ENCODE peak calls at places on chromosomes 16 and 17, in seven cellular contexts. G, K, O, Q, Z, Y and S are unnamed samples.

GRCh38 chr17:13182450-13182849 is 164.6 kb upstream of the ELAC2 start:
- DNase-seq in G (no peak), K (no peak), O (no peak), Q (no peak), Z (no peak), Y (no peak), S (no peak)

GRCh38 chr17:41529491-41529915 is 1.4 kb upstream of the KRT19 start:
- DNase-seq in G (peak), K (no peak), O (no peak), Q (no peak), Z (no peak), Y (no peak), S (no peak)

GRCh38 chr17:5715478-5715877 is 131.2 kb upstream of the NLRP1 start:
- DNase-seq in G (no peak), K (no peak), O (no peak), Q (no peak), Z (no peak), Y (no peak), S (no peak)

GRCh38 chr16:12159028-12159427 is 182.5 kb downstream of the SNX29 start:
- DNase-seq in G (no peak), K (no peak), O (no peak), Q (no peak), Z (no peak), Y (no peak), S (no peak)

GRCh38 chr17:17613708-17614114 is 22.2 kb upstream of the PEMT start:
- DNase-seq in G (peak), K (peak), O (peak), Q (no peak), Z (no peak), Y (peak), S (peak)

GRCh38 chr17:3659541-3660111 is 8.8 kb downstream of the TAX1BP3 start:
- DNase-seq in G (no peak), K (no peak), O (no peak), Q (peak), Z (no peak), Y (no peak), S (no peak)

GRCh38 chr17:11899494-11899893 is 97.8 kb downstream of the ZNF18 start:
- DNase-seq in G (peak), K (no peak), O (no peak), Q (no peak), Z (no peak), Y (no peak), S (no peak)

GRCh38 chr16:20851601-20852000 is 45.3 kb downstream of the REXO5 start:
- DNase-seq in G (no peak), K (no peak), O (no peak), Q (peak), Z (no peak), Y (no peak), S (no peak)

GRCh38 chr16:50842013-50842505 is 100.2 kb downstream of the CYLD start:
- DNase-seq in G (no peak), K (no peak), O (no peak), Q (no peak), Z (no peak), Y (no peak), S (no peak)

GRCh38 chr16:69917739-69918138 is 33.4 kb upstream of the CLEC18A start:
- DNase-seq in G (no peak), K (no peak), O (no peak), Q (no peak), Z (no peak), Y (no peak), S (no peak)

GRCh38 chr17:48841395-48841831 is 10.6 kb downstream of the CALCOCO2 start:
- DNase-seq in G (no peak), K (peak), O (no peak), Q (no peak), Z (no peak), Y (peak), S (no peak)

GRCh38 chr16:85187002-85187401 is 74.7 kb upstream of the CIBAR2 start:
- DNase-seq in G (no peak), K (no peak), O (no peak), Q (peak), Z (no peak), Y (no peak), S (no peak)

GRCh38 chr17:65730711-65731169 is 169.3 kb upstream of the AXIN2 start:
- DNase-seq in G (no peak), K (no peak), O (no peak), Q (no peak), Z (no peak), Y (no peak), S (no peak)

GRCh38 chr17:31680126-31680525 is 178.9 kb downstream of the COPRS start:
- DNase-seq in G (no peak), K (no peak), O (no peak), Q (no peak), Z (no peak), Y (no peak), S (peak)

GRCh38 chr16:20610192-20610891 is 34.2 kb upstream of the ACSM2B start:
- DNase-seq in G (no peak), K (no peak), O (no peak), Q (no peak), Z (no peak), Y (no peak), S (no peak)

GRCh38 chr17:83062011-83062817 is 17.2 kb upstream of the METRNL start:
- DNase-seq in G (peak), K (no peak), O (no peak), Q (no peak), Z (peak), Y (no peak), S (peak)

GRCh38 chr17:55161935-55162555 is 102.7 kb upstream of the HLF start:
- DNase-seq in G (no peak), K (no peak), O (no peak), Q (no peak), Z (no peak), Y (no peak), S (no peak)

GRCh38 chr16:88735121-88735520 is 28.8 kb downstream of the CTU2 start:
- DNase-seq in G (no peak), K (no peak), O (no peak), Q (no peak), Z (no peak), Y (no peak), S (no peak)

GRCh38 chr16:49467540-49468372 is 94.2 kb downstream of the C16orf78 start:
- DNase-seq in G (no peak), K (no peak), O (peak), Q (no peak), Z (peak), Y (no peak), S (no peak)

GRCh38 chr17:47905221-47905733 is 9.2 kb downstream of the SP2 start:
- DNase-seq in G (no peak), K (no peak), O (no peak), Q (peak), Z (no peak), Y (no peak), S (no peak)

GRCh38 chr17:32445075-32445427 is 741 bp downstream of the PSMD11 start:
- DNase-seq in G (no peak), K (no peak), O (peak), Q (no peak), Z (no peak), Y (peak), S (peak)

GRCh38 chr16:58393138-58393504 is 850 bp downstream of the GINS3 start:
- DNase-seq in G (peak), K (no peak), O (no peak), Q (no peak), Z (no peak), Y (peak), S (no peak)

GRCh38 chr17:48215583-48216139 is 108.1 kb downstream of the SNX11 start:
- DNase-seq in G (peak), K (no peak), O (peak), Q (no peak), Z (no peak), Y (peak), S (no peak)

GRCh38 chr17:57089391-57089790 is 4.3 kb downstream of the AKAP1 start:
- DNase-seq in G (no peak), K (no peak), O (no peak), Q (no peak), Z (no peak), Y (no peak), S (no peak)